ENCODE peak calls at places on chromosomes 12 and 14, in four cellular contexts. One of them, this sample, is unnamed.

GRCh38 chr14:32571551-32571950 is 242.5 kb downstream of the AKAP6 start:
- DNase-seq in mammary epithelial cell: no peak
- DNase-seq in GM10248: no peak
- DNase-seq in fibroblast of the aortic adventitia: no peak
- DNase-seq in this sample: no peak

GRCh38 chr14:82366803-82367202 is 833.1 kb upstream of the SEL1L start:
- DNase-seq in fibroblast of the aortic adventitia: no peak
- DNase-seq in mammary epithelial cell: no peak
- DNase-seq in GM10248: no peak
- DNase-seq in this sample: no peak

GRCh38 chr12:108284163-108284562 is 54.9 kb downstream of the CMKLR1 start:
- DNase-seq in GM10248: no peak
- DNase-seq in fibroblast of the aortic adventitia: no peak
- DNase-seq in mammary epithelial cell: no peak
- DNase-seq in this sample: no peak

GRCh38 chr14:51884086-51884927 is 23.9 kb downstream of the GNG2 start:
- DNase-seq in fibroblast of the aortic adventitia: peak
- DNase-seq in GM10248: peak
- DNase-seq in mammary epithelial cell: no peak
- DNase-seq in this sample: no peak

GRCh38 chr12:753401-754237 is 1.2 kb downstream of the WNK1 start:
- DNase-seq in mammary epithelial cell: no peak
- DNase-seq in GM10248: peak
- DNase-seq in fibroblast of the aortic adventitia: peak
- DNase-seq in this sample: no peak

GRCh38 chr12:546920-547845 is 87.4 kb downstream of the B4GALNT3 start:
- DNase-seq in fibroblast of the aortic adventitia: peak
- DNase-seq in GM10248: peak
- DNase-seq in mammary epithelial cell: peak
- DNase-seq in this sample: peak

GRCh38 chr14:69685716-69686115 is 74.3 kb downstream of the SUSD6 start:
- DNase-seq in GM10248: no peak
- DNase-seq in mammary epithelial cell: peak
- DNase-seq in fibroblast of the aortic adventitia: peak
- DNase-seq in this sample: no peak

GRCh38 chr12:15446798-15447197 is 124.5 kb downstream of the PTPRO start:
- DNase-seq in fibroblast of the aortic adventitia: no peak
- DNase-seq in GM10248: no peak
- DNase-seq in mammary epithelial cell: peak
- DNase-seq in this sample: no peak

GRCh38 chr12:130364578-130364977 is 26.9 kb downstream of the PIWIL1 start:
- DNase-seq in fibroblast of the aortic adventitia: no peak
- DNase-seq in mammary epithelial cell: no peak
- DNase-seq in GM10248: no peak
- DNase-seq in this sample: no peak

GRCh38 chr12:104958946-104959841 is 1.1 kb upstream of the SLC41A2 start:
- DNase-seq in GM10248: no peak
- DNase-seq in fibroblast of the aortic adventitia: peak
- DNase-seq in mammary epithelial cell: peak
- DNase-seq in this sample: no peak

GRCh38 chr14:36716614-36717184 is 55.0 kb downstream of the PAX9 start:
- DNase-seq in GM10248: no peak
- DNase-seq in mammary epithelial cell: peak
- DNase-seq in fibroblast of the aortic adventitia: no peak
- DNase-seq in this sample: no peak

GRCh38 chr12:68667896-68668295 is 18.9 kb upstream of the NUP107 start:
- DNase-seq in GM10248: no peak
- DNase-seq in fibroblast of the aortic adventitia: no peak
- DNase-seq in mammary epithelial cell: no peak
- DNase-seq in this sample: no peak

GRCh38 chr12:4252595-4252994 is 21.0 kb upstream of the CCND2 start:
- DNase-seq in fibroblast of the aortic adventitia: no peak
- DNase-seq in mammary epithelial cell: no peak
- DNase-seq in GM10248: no peak
- DNase-seq in this sample: no peak

GRCh38 chr14:41285193-41285748 is 321.4 kb upstream of the LRFN5 start:
- DNase-seq in fibroblast of the aortic adventitia: peak
- DNase-seq in mammary epithelial cell: peak
- DNase-seq in GM10248: no peak
- DNase-seq in this sample: no peak

DNA sequence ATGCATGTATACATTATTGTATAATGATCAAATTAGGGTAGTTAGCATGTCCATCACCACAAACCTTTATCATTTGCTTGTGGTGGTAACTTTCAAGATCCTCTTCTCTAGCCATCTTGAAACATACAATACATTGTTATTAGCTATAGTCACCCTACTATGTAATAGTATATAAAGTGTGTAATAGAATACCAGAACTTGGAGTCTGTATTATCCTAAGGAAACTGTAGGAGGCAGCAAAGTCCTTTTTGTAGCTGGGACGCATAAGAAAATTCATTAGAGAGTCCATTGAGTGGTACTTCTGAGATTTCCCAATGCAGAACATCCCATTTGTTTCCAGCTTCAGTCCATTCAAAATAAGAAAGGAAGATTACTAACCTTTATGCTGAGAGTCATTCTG is 325.9 kb upstream of the LRFN5 start:
- DNase-seq in GM10248: no peak
- DNase-seq in fibroblast of the aortic adventitia: peak
- DNase-seq in mammary epithelial cell: peak
- DNase-seq in this sample: no peak
- TF ChIP-seq CTCF in GM10248: no peak
- TF ChIP-seq CTCF in fibroblast of the aortic adventitia: no peak
- TF ChIP-seq CTCF in mammary epithelial cell: no peak
- TF ChIP-seq CTCF in this sample: peak

GRCh38 chr12:124740691-124741137 is 123.0 kb downstream of the SCARB1 start:
- DNase-seq in GM10248: peak
- DNase-seq in fibroblast of the aortic adventitia: no peak
- DNase-seq in mammary epithelial cell: peak
- DNase-seq in this sample: no peak
- TF ChIP-seq CTCF in GM10248: no peak
- TF ChIP-seq CTCF in fibroblast of the aortic adventitia: no peak
- TF ChIP-seq CTCF in mammary epithelial cell: peak
- TF ChIP-seq CTCF in this sample: no peak

DNA sequence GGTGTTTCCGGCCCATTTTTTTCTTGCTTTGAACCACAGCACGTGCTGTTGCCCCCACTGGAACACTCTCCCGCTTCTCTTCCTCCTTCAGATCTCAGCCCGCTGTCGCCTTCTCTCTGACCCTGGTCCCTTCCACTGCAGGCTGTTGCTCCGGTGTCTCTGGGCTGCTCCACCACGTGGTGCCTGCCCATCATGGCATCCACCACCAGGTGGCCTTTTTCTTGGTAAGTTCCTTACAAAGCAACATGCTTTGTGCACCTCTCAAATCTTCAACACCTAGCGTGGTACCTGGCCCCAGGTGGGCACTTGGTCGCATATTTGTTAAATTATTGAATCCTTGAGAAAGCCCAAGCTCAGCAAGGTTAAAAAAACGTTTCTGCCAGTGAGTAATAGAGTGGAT is 19.1 kb downstream of the TUNAR start:
- DNase-seq in fibroblast of the aortic adventitia: no peak
- DNase-seq in mammary epithelial cell: no peak
- DNase-seq in GM10248: peak
- DNase-seq in this sample: no peak
- TF ChIP-seq CTCF in fibroblast of the aortic adventitia: peak
- TF ChIP-seq CTCF in mammary epithelial cell: peak
- TF ChIP-seq CTCF in GM10248: no peak
- TF ChIP-seq CTCF in this sample: peak

GRCh38 chr12:24025153-24025798 is 75.8 kb upstream of the SOX5 start:
- DNase-seq in fibroblast of the aortic adventitia: no peak
- DNase-seq in GM10248: no peak
- DNase-seq in mammary epithelial cell: no peak
- DNase-seq in this sample: no peak
- TF ChIP-seq CTCF in fibroblast of the aortic adventitia: peak
- TF ChIP-seq CTCF in GM10248: peak
- TF ChIP-seq CTCF in mammary epithelial cell: peak
- TF ChIP-seq CTCF in this sample: peak

GRCh38 chr12:46517579-46517962 is 145.0 kb upstream of the SLC38A2 start:
- DNase-seq in mammary epithelial cell: no peak
- DNase-seq in GM10248: no peak
- DNase-seq in fibroblast of the aortic adventitia: no peak
- DNase-seq in this sample: no peak
- TF ChIP-seq CTCF in mammary epithelial cell: no peak
- TF ChIP-seq CTCF in GM10248: peak
- TF ChIP-seq CTCF in fibroblast of the aortic adventitia: no peak
- TF ChIP-seq CTCF in this sample: no peak

DNA sequence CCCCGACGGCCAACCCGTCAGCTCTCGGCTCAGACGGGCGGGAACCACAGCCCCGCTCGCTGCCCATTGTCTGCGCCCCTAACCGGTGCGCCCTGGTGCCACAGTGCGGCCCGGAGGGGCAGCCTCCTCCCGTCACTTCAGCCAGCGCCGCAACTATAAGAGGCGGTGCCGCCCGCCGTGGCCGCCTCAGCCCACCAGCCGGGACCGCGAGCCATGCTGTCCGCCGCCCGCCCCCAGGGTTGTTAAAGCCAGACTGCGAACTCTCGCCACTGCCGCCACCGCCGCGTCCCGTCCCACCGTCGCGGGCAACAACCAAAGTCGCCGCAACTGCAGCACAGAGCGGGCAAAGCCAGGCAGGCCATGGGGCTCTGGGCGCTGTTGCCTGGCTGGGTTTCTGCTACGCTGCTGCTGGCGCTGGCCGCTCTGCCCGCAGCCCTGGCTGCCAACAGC is at the start of gene WNT1:
- DNase-seq in GM10248: no peak
- DNase-seq in mammary epithelial cell: no peak
- DNase-seq in fibroblast of the aortic adventitia: no peak
- DNase-seq in this sample: no peak
- TF ChIP-seq CTCF in GM10248: no peak
- TF ChIP-seq CTCF in mammary epithelial cell: no peak
- TF ChIP-seq CTCF in fibroblast of the aortic adventitia: no peak
- TF ChIP-seq CTCF in this sample: peak

GRCh38 chr12:39632670-39633069 is 13.1 kb upstream of the ABCD2 start:
- DNase-seq in GM10248: no peak
- DNase-seq in mammary epithelial cell: no peak
- DNase-seq in fibroblast of the aortic adventitia: no peak
- DNase-seq in this sample: no peak
- TF ChIP-seq CTCF in GM10248: no peak
- TF ChIP-seq CTCF in mammary epithelial cell: no peak
- TF ChIP-seq CTCF in fibroblast of the aortic adventitia: no peak
- TF ChIP-seq CTCF in this sample: peak

This sample was measured in type B pancreatic cell.